ENCODE peak calls at places on chromosomes 7 and 10, in four cellular contexts. One of them, this sample, is unnamed.

GRCh38 chr7:156064921-156065386 is 252.7 kb upstream of the SHH start:
- DNase-seq in WTC11: no peak
- DNase-seq in K562: no peak
- DNase-seq in HepG2: peak; percentile 15
- DNase-seq in this sample: no peak

GRCh38 chr10:68516766-68517165 is 10.6 kb downstream of the SLC25A16 start:
- DNase-seq in WTC11: no peak
- DNase-seq in HepG2: no peak
- DNase-seq in K562: no peak
- DNase-seq in this sample: no peak

GRCh38 chr7:4830176-4830575 is 31.7 kb downstream of the PAPOLB start:
- DNase-seq in K562: peak; percentile 79
- DNase-seq in WTC11: peak; percentile 88
- DNase-seq in HepG2: peak; percentile 78
- DNase-seq in this sample: peak; percentile 11

GRCh38 chr7:119219663-119220062 is 995.2 kb downstream of the ANKRD7 start:
- DNase-seq in HepG2: no peak
- DNase-seq in K562: no peak
- DNase-seq in WTC11: no peak
- DNase-seq in this sample: no peak

GRCh38 chr10:3828404-3829192 is 43.6 kb upstream of the KLF6 start:
- DNase-seq in K562: peak; percentile 32
- DNase-seq in WTC11: no peak
- DNase-seq in HepG2: no peak
- DNase-seq in this sample: no peak

GRCh38 chr7:116417593-116418345 is 81.8 kb upstream of the CAV2 start:
- DNase-seq in HepG2: no peak
- DNase-seq in K562: peak; percentile 34
- DNase-seq in WTC11: no peak
- DNase-seq in this sample: no peak

GRCh38 chr7:151648429-151648828 is 128.7 kb upstream of the RHEB start:
- DNase-seq in WTC11: no peak
- DNase-seq in K562: no peak
- DNase-seq in HepG2: no peak
- DNase-seq in this sample: no peak

GRCh38 chr10:92222603-92223275 is 68.1 kb downstream of the CPEB3 start:
- DNase-seq in K562: no peak
- DNase-seq in HepG2: no peak
- DNase-seq in WTC11: no peak
- DNase-seq in this sample: no peak

GRCh38 chr10:18542832-18543231 is 108.6 kb downstream of the NSUN6 start:
- DNase-seq in K562: no peak
- DNase-seq in WTC11: no peak
- DNase-seq in HepG2: peak; percentile 35
- DNase-seq in this sample: no peak

GRCh38 chr7:144830811-144831210 is 5.0 kb downstream of the TPK1 start:
- DNase-seq in HepG2: no peak
- DNase-seq in K562: no peak
- DNase-seq in WTC11: no peak
- DNase-seq in this sample: no peak

GRCh38 chr7:91242097-91242846 is 22.0 kb upstream of the FZD1 start:
- DNase-seq in HepG2: no peak
- DNase-seq in K562: no peak
- DNase-seq in WTC11: no peak
- DNase-seq in this sample: no peak

GRCh38 chr10:43952760-43953159 is 304.1 kb upstream of the ZNF32 start:
- DNase-seq in WTC11: no peak
- DNase-seq in HepG2: no peak
- DNase-seq in K562: no peak
- DNase-seq in this sample: no peak

GRCh38 chr7:126840869-126841268 is 411.9 kb downstream of the GRM8 start:
- DNase-seq in HepG2: no peak
- DNase-seq in K562: no peak
- DNase-seq in WTC11: no peak
- DNase-seq in this sample: no peak

GRCh38 chr10:111233439-111233838 is 156.6 kb downstream of the ADRA2A start:
- DNase-seq in K562: no peak
- DNase-seq in WTC11: peak; percentile 20
- DNase-seq in HepG2: no peak
- DNase-seq in this sample: no peak

GRCh38 chr10:60917331-60918280 is 26.4 kb downstream of the RHOBTB1 start:
- DNase-seq in HepG2: no peak
- DNase-seq in WTC11: no peak
- DNase-seq in K562: no peak
- DNase-seq in this sample: no peak

DNA sequence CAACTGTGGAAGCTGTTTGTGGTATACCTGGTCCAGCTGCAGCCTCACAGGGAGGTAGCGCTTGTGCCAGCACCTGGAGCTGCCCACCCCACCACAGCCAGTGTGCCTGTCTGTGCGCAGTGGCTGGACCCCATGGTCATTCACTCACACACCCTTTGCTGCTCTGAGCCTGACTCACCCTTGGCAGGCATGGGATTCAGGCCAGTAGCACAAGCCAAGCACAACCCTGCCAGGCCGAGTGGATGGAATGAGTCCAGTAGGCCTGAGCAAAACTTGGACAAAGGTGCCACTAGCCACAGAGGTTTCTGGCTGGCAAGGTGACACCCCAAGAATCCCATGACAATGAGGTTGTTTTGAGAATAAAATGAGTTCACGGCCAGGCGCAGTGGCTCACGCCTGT is 19.0 kb downstream of the RBM48 start:
- DNase-seq in HepG2: no peak
- DNase-seq in K562: no peak
- DNase-seq in WTC11: no peak
- DNase-seq in this sample: no peak
- TF ChIP-seq ETV6 in HepG2: no peak
- TF ChIP-seq ETV6 in K562: no peak
- TF ChIP-seq ETV6 in WTC11: no peak
- TF ChIP-seq ETV6 in this sample: no peak

GRCh38 chr10:104150206-104150605 is 28.2 kb downstream of the SFR1 start:
- DNase-seq in WTC11: no peak
- DNase-seq in K562: no peak
- DNase-seq in HepG2: no peak
- DNase-seq in this sample: no peak

GRCh38 chr10:104143829-104144228 is 21.9 kb downstream of the SFR1 start:
- DNase-seq in WTC11: no peak
- DNase-seq in K562: no peak
- DNase-seq in HepG2: no peak
- DNase-seq in this sample: no peak

GRCh38 chr10:104142081-104142480 is 20.1 kb downstream of the SFR1 start:
- DNase-seq in K562: no peak
- DNase-seq in WTC11: no peak
- DNase-seq in HepG2: no peak
- DNase-seq in this sample: no peak

GRCh38 chr10:104151737-104152136 is 29.8 kb downstream of the SFR1 start:
- DNase-seq in HepG2: no peak
- DNase-seq in WTC11: no peak
- DNase-seq in K562: no peak
- DNase-seq in this sample: no peak

DNA sequence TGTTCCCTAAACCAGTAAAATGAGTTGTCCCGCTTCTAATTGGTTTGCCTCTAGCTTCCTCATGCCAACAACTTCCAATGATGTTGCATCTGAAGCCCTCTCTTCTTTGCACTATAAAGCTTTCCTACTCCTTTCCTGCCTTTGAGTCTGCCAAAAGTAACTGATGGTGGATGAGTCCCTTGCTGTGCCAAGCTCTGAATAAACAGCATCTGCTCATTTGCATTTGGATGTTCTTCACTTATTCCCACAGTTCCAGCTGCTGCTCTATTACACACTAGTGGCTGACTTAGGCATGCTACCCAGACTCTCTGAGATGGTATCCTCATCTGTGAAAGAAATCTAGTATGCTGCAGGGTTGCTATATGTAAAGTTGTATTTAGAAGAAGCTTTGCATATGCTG is 24.9 kb downstream of the SFR1 start:
- DNase-seq in K562: no peak
- DNase-seq in WTC11: no peak
- DNase-seq in HepG2: no peak
- DNase-seq in this sample: no peak
- TF ChIP-seq ETV6 in K562: no peak
- TF ChIP-seq ETV6 in WTC11: no peak
- TF ChIP-seq ETV6 in HepG2: no peak
- TF ChIP-seq ETV6 in this sample: no peak

GRCh38 chr7:84939888-84940287 is 247.0 kb downstream of the SEMA3D start:
- DNase-seq in WTC11: no peak
- DNase-seq in HepG2: no peak
- DNase-seq in K562: no peak
- DNase-seq in this sample: no peak
- TF ChIP-seq ETV6 in WTC11: no peak
- TF ChIP-seq ETV6 in HepG2: no peak
- TF ChIP-seq ETV6 in K562: no peak
- TF ChIP-seq ETV6 in this sample: no peak

GRCh38 chr7:128321044-128321422 is 22.7 kb downstream of the RBM28 start:
- DNase-seq in WTC11: no peak
- DNase-seq in HepG2: no peak
- DNase-seq in K562: no peak
- DNase-seq in this sample: no peak
- TF ChIP-seq ETV6 in WTC11: no peak
- TF ChIP-seq ETV6 in HepG2: no peak
- TF ChIP-seq ETV6 in K562: no peak
- TF ChIP-seq ETV6 in this sample: no peak

GRCh38 chr10:7410800-7411670 is at the start of gene SFMBT2:
- DNase-seq in K562: peak; percentile 83
- DNase-seq in HepG2: no peak
- DNase-seq in WTC11: peak; percentile 77
- DNase-seq in this sample: no peak
- TF ChIP-seq ETV6 in K562: no peak
- TF ChIP-seq ETV6 in HepG2: no peak
- TF ChIP-seq ETV6 in WTC11: no peak
- TF ChIP-seq ETV6 in this sample: no peak

GRCh38 chr7:137976700-137977099 is 25.2 kb downstream of the CREB3L2 start:
- DNase-seq in WTC11: no peak
- DNase-seq in HepG2: no peak
- DNase-seq in K562: peak; percentile 58
- DNase-seq in this sample: no peak

GRCh38 chr7:137978464-137979237 is 23.2 kb downstream of the CREB3L2 start:
- DNase-seq in K562: peak; percentile 62
- DNase-seq in HepG2: no peak
- DNase-seq in WTC11: no peak
- DNase-seq in this sample: no peak

GRCh38 chr7:137975768-137976167 is 26.1 kb downstream of the CREB3L2 start:
- DNase-seq in WTC11: no peak
- DNase-seq in HepG2: no peak
- DNase-seq in K562: no peak
- DNase-seq in this sample: no peak

GRCh38 chr7:137975223-137975622 is 26.7 kb downstream of the CREB3L2 start:
- DNase-seq in WTC11: no peak
- DNase-seq in K562: no peak
- DNase-seq in HepG2: no peak
- DNase-seq in this sample: no peak

DNA sequence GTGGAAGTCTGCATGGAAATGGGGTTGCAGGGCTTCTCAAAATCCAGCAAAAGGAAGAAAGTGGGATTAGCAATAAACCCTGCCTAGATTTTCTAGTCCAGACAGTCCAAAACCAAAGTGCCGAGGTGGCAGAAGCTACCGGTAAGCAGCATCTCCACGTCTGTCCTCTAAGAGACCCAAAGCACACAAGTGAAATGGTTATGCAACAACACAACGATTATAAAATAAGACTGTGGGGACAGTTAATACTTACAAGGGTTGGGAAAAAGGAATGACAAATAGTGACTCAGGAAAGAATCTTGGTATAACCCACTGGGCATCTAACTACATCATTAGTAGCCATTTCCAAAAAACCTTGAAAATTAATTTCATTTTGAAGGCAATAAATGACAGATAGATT is 24.7 kb downstream of the CREB3L2 start:
- DNase-seq in HepG2: no peak
- DNase-seq in K562: no peak
- DNase-seq in WTC11: no peak
- DNase-seq in this sample: no peak
- TF ChIP-seq ETV6 in HepG2: no peak
- TF ChIP-seq ETV6 in K562: no peak
- TF ChIP-seq ETV6 in WTC11: no peak
- TF ChIP-seq ETV6 in this sample: no peak

GRCh38 chr10:32103721-32104120 is 47.5 kb upstream of the KIF5B start:
- DNase-seq in WTC11: no peak
- DNase-seq in K562: no peak
- DNase-seq in HepG2: no peak
- DNase-seq in this sample: no peak
- TF ChIP-seq ETV6 in WTC11: no peak
- TF ChIP-seq ETV6 in K562: no peak
- TF ChIP-seq ETV6 in HepG2: no peak
- TF ChIP-seq ETV6 in this sample: no peak

DNA sequence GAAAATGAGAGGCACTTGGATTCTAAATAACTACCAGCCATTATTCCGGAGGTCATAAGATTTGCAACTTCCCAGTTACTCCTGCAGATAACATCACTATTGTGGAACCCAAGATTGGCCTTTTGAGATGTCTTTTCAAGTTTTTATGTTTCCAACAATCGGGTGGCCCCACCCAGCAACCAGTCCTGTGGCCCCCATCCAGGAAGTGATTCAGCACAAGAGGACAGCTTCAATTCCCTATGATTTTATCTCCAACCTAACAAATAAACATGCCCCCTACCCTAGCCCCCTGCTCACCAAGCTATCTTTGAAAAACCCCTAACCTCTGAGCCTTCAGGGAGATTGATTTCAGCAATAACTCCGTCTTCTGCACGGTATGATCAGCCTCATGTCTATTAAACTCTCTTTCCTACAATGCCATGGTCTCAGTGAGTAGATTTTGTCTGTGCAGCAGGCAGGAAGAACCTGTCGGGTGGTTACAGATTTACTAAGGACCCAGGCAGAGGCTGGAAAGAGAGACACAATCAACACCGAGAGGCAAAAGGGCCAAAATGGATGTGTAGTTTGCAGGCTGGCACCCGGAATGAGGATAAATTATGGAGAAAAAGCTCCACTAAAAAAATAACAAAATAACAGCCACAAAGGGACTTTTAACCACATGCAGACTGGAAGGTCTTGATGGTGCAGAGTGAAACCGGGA is 83.9 kb upstream of the UNC5B start:
- DNase-seq in HepG2: no peak
- DNase-seq in K562: no peak
- DNase-seq in WTC11: no peak
- DNase-seq in this sample: no peak
- TF ChIP-seq ETV6 in HepG2: no peak
- TF ChIP-seq ETV6 in K562: no peak
- TF ChIP-seq ETV6 in WTC11: no peak
- TF ChIP-seq ETV6 in this sample: no peak

DNA sequence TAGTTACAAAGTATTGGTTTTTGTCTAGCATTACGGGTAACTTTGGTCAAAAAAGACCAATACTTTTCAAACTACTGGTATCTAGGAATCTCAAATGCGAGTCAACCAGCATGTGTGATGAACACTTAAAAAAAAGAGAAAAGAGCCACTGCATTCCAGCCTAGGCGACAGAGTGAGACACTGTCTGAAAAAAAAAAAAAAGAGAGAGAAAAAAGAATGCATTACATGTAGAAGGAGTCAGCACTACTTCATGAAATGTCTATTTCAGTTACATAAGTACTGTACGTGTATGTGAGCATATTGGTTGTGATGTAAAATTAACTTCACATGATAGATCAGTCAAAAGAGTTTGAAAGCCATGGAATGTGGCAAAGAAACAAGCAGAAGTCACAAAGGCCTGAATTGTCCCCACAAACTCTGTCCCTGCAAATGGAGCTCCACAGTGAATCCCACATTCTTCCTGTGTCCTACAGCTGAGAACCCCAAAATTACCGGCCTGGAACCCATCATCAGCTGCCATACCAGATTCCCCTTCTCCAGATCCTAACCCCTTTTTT is 1.6 kb downstream of the DENND11 start:
- DNase-seq in WTC11: no peak
- DNase-seq in K562: no peak
- DNase-seq in HepG2: no peak
- DNase-seq in this sample: no peak
- TF ChIP-seq ETV6 in WTC11: no peak
- TF ChIP-seq ETV6 in K562: no peak
- TF ChIP-seq ETV6 in HepG2: no peak
- TF ChIP-seq ETV6 in this sample: no peak

This sample was measured in GM12878.